ENCODE peak calls at places on chromosome 11, in six cellular contexts. H, Q, G, Z, F and D are unnamed samples.

GRCh38 chr11:73229321-73230275 is 11.5 kb downstream of the P2RY2 start:
- DNase-seq in F (peak), Q (no peak), Z (peak), G (peak), H (no peak), D (no peak)

GRCh38 chr11:114059984-114060401 is 482 bp downstream of the ZBTB16 start:
- DNase-seq in Z (peak), H (peak), F (no peak), G (no peak), Q (no peak), D (no peak)

GRCh38 chr11:69358398-69359080 is 64.6 kb downstream of the MYEOV start:
- DNase-seq in F (peak), Z (no peak), H (no peak), G (peak), Q (no peak), D (peak)

GRCh38 chr11:62647609-62648005 is 1.2 kb upstream of the GANAB start:
- DNase-seq in Q (no peak), F (no peak), H (no peak), Z (no peak), G (no peak), D (no peak)

GRCh38 chr11:68806931-68807844 is 34.5 kb downstream of the CPT1A start:
- DNase-seq in H (peak), G (no peak), Q (no peak), F (no peak), Z (no peak), D (no peak)

GRCh38 chr11:131691558-131692041 is 321.2 kb downstream of the NTM start:
- DNase-seq in H (peak), Z (peak), G (no peak), F (no peak), Q (peak), D (no peak)

GRCh38 chr11:117096140-117096972 is 1.9 kb downstream of the SIK3 start:
- DNase-seq in Q (peak), F (no peak), Z (no peak), H (no peak), G (peak), D (no peak)

GRCh38 chr11:78339945-78340344 is 77.7 kb downstream of the GAB2 start:
- DNase-seq in Z (no peak), G (no peak), Q (no peak), F (no peak), H (no peak), D (no peak)

GRCh38 chr11:102516179-102516578 is 14.4 kb downstream of the MMP7 start:
- DNase-seq in Q (no peak), F (no peak), H (no peak), Z (no peak), G (no peak), D (no peak)

GRCh38 chr11:111408789-111409727 is 30.0 kb upstream of the POU2AF1 start:
- DNase-seq in G (no peak), Q (no peak), H (no peak), F (no peak), Z (no peak), D (no peak)

GRCh38 chr11:86160546-86161149 is 83.9 kb upstream of the EED start:
- DNase-seq in G (no peak), F (no peak), Z (no peak), Q (no peak), H (no peak), D (no peak)

GRCh38 chr11:120978701-120979100 is 45.2 kb upstream of the TBCEL start:
- DNase-seq in Z (no peak), F (no peak), G (no peak), Q (no peak), H (no peak), D (no peak)

GRCh38 chr11:17748761-17749721 is 14.5 kb downstream of the KCNC1 start:
- DNase-seq in F (peak), Q (no peak), Z (peak), G (no peak), H (no peak), D (peak)

GRCh38 chr11:45665933-45666647 is 668 bp upstream of the CHST1 start:
- DNase-seq in F (no peak), Q (no peak), Z (no peak), H (no peak), G (no peak), D (no peak)

GRCh38 chr11:123451183-123451907 is 21.3 kb downstream of the GRAMD1B start:
- DNase-seq in G (no peak), Z (no peak), Q (no peak), H (no peak), F (no peak), D (no peak)

GRCh38 chr11:66330931-66331330 is 5.3 kb downstream of the RIN1 start:
- DNase-seq in G (no peak), F (no peak), Q (no peak), Z (no peak), H (no peak), D (peak)

GRCh38 chr11:100105605-100106358 is 581.3 kb upstream of the ARHGAP42 start:
- DNase-seq in H (no peak), Z (no peak), Q (no peak), F (no peak), G (no peak), D (no peak)

GRCh38 chr11:135075740-135076139 is 663.7 kb upstream of the B3GAT1 start:
- DNase-seq in G (peak), Q (peak), Z (peak), F (peak), H (peak), D (no peak)

GRCh38 chr11:18132341-18132740 is at the start of gene MRGPRX3:
- DNase-seq in H (no peak), Q (no peak), F (no peak), G (no peak), Z (no peak), D (no peak)

GRCh38 chr11:111185259-111185658 is 60.3 kb upstream of the POU2AF2 start:
- DNase-seq in F (no peak), Z (no peak), H (no peak), G (no peak), Q (no peak), D (no peak)

GRCh38 chr11:10542776-10543175 is 1.8 kb upstream of the RNF141 start:
- DNase-seq in Z (no peak), F (no peak), G (no peak), H (no peak), Q (no peak), D (no peak)

DNA sequence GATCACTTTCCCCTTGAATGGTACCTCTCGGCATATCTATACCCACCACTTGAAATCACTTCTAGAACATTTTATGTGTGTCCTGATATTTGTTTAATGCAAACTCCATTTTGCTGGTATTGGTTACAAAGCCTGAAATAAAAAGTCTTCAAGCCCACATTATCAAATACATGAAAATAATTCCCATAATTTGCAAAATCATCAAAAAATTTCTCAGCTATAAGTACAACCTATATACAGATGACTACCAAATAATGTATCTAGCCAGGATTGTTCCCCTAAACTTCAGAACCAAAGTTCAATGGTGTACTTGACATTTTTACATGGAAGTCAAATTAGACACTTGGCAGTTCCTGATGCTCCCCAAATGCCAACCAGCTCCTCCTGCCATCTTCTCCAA is 71.8 kb downstream of the PRCP start:
- DNase-seq in H (no peak), Q (no peak), Z (no peak), G (no peak), F (no peak), D (no peak)
- TF ChIP-seq CTCF in H (no peak), Q (no peak), Z (no peak), G (no peak), F (no peak), D (no peak)

GRCh38 chr11:80320226-80320625 is 879.4 kb upstream of the TENM4 start:
- DNase-seq in Z (no peak), Q (no peak), F (no peak), G (no peak), H (no peak), D (no peak)

GRCh38 chr11:80315263-80315662 is 874.4 kb upstream of the TENM4 start:
- DNase-seq in G (no peak), Z (no peak), F (no peak), H (no peak), Q (no peak), D (no peak)

GRCh38 chr11:80317612-80318011 is 876.8 kb upstream of the TENM4 start:
- DNase-seq in H (no peak), F (no peak), Q (no peak), G (no peak), Z (no peak), D (no peak)

GRCh38 chr11:80320765-80321164 is 879.9 kb upstream of the TENM4 start:
- DNase-seq in F (no peak), Z (no peak), Q (no peak), H (no peak), G (no peak), D (no peak)
- TF ChIP-seq CTCF in F (no peak), Z (no peak), Q (peak), H (no peak), G (no peak), D (peak)

GRCh38 chr11:1918436-1919315 is 827 bp upstream of the TNNT3 start:
- DNase-seq in Z (no peak), H (peak), Q (no peak), G (no peak), F (no peak), D (peak)
- TF ChIP-seq CTCF in Z (no peak), H (peak), Q (no peak), G (no peak), F (peak), D (peak)

DNA sequence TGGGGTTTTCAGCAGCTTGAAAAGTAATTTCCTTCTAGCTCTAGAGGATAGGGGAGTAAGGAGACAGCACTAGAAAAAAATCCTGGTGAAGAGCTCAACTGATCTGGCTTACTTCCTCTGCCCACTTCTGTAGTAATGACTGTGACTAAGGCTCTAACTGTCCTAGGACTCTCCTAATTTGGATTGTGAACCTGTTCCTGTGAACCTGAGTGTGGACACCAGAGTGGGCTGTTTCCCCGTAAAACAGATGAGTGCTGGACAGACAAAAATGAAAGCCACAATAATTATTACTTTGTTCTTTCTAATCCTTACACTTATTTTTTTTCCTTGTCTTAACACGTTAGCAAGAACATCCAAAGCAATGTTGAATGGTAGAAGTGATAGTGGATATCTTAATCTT is 154.1 kb downstream of the AASDHPPT start:
- DNase-seq in Z (no peak), Q (peak), G (no peak), F (no peak), H (no peak), D (no peak)
- TF ChIP-seq CTCF in Z (no peak), Q (peak), G (no peak), F (no peak), H (no peak), D (peak)

GRCh38 chr11:22536036-22536435 is 89.6 kb downstream of the FANCF start:
- DNase-seq in H (no peak), Q (no peak), G (no peak), F (no peak), Z (no peak), D (no peak)

DNA sequence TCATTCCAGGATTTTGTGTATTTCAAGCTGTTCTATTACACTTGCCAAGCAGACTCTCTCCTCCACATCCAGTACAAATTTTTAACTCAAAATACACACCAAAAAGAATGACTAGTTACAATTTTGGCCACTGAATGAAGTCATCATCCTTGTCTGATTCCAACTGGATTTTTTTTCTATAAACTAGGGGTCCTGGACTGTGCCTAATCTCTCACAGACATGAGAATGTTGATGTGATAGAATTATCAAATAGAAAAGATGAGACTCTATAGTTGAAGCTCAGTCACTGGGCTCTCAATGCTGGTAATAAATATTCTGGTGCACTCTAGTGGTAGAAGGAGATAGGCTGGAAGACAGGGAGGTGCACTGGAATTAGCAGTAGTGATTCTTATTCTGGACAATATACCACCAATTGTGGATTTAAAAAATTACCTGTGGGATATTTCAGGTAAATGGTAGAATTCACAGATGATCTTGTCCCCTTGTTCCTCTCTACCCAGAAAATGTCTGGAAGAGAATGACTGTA is 85.7 kb downstream of the FANCF start:
- DNase-seq in Q (peak), Z (no peak), F (no peak), H (no peak), G (no peak), D (no peak)
- TF ChIP-seq CTCF in Q (peak), Z (peak), F (no peak), H (no peak), G (no peak), D (peak)

GRCh38 chr11:130531061-130531460 is 82.6 kb downstream of the ADAMTS15 start:
- DNase-seq in H (no peak), G (no peak), Z (no peak), Q (no peak), F (no peak), D (no peak)
- TF ChIP-seq CTCF in H (no peak), G (no peak), Z (no peak), Q (no peak), F (no peak), D (no peak)

GRCh38 chr11:125256471-125257010 is 92.0 kb downstream of the PKNOX2 start:
- DNase-seq in G (no peak), Z (no peak), F (no peak), Q (no peak), H (no peak), D (no peak)

GRCh38 chr11:125253795-125254525 is 89.4 kb downstream of the PKNOX2 start:
- DNase-seq in Z (no peak), G (no peak), Q (no peak), F (no peak), H (no peak), D (no peak)

GRCh38 chr11:125258626-125259025 is 94.1 kb downstream of the PKNOX2 start:
- DNase-seq in Z (no peak), H (no peak), Q (no peak), F (no peak), G (no peak), D (no peak)

GRCh38 chr11:125257751-125258150 is 93.2 kb downstream of the PKNOX2 start:
- DNase-seq in Z (no peak), H (no peak), G (no peak), F (no peak), Q (no peak), D (no peak)

DNA sequence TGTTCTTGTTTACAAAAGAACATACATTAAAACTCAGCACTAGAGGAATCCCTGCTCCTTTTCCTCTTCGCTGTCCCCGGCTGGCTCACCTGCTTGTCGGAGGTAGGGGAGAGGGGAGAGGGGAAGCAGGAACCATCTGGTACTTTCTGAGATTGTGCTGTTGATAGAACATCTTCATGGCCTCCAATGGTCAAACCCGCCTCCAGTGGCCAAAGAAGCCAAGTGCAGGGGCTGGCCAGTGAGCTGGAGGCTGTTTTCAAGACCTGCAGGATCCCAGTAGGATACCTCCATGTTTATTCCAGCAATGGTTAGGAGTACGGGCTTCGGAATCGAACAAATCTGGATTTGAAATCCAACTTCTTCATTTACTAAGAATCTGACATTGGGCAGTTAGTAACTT is 92.6 kb downstream of the PKNOX2 start:
- DNase-seq in Q (no peak), H (no peak), Z (peak), F (no peak), G (no peak), D (no peak)
- TF ChIP-seq CTCF in Q (no peak), H (no peak), Z (peak), F (no peak), G (no peak), D (peak)